ENCODE peak calls at places on chromosome 11, in eight cellular contexts. Q, L, B, P, O, U, T and M are unnamed samples. For H3K4me1 and H3K36me3, the result is how much of the 10 kb centered on the place peaks cover.

GRCh38 chr11:70480711-70481110 is 82.4 kb downstream of the CTTN start:
- DNase-seq in P (no peak), T (no peak), L (no peak), U (no peak), Q (no peak), B (peak), O (no peak), M (no peak)

GRCh38 chr11:69744435-69744834 is 30.7 kb downstream of the FGF4 start:
- DNase-seq in U (peak), O (no peak), L (no peak), P (peak), T (no peak), Q (no peak), B (no peak), M (no peak)

GRCh38 chr11:118135051-118135795 is 17.4 kb downstream of the SCN4B start:
- DNase-seq in Q (no peak), T (no peak), O (no peak), L (no peak), B (no peak), U (no peak), P (no peak), M (no peak)

GRCh38 chr11:75516886-75517285 is 8.9 kb downstream of the GDPD5 start:
- DNase-seq in B (no peak), T (no peak), U (no peak), Q (no peak), P (no peak), O (no peak), L (no peak), M (no peak)

GRCh38 chr11:128737704-128738103 is 43.8 kb downstream of the FLI1 start:
- DNase-seq in O (no peak), P (peak), Q (no peak), B (no peak), T (no peak), L (no peak), U (no peak), M (no peak)

GRCh38 chr11:68021167-68021787 is 9.2 kb upstream of the NDUFS8 start:
- DNase-seq in P (no peak), L (no peak), O (no peak), B (no peak), Q (no peak), U (no peak), T (peak), M (no peak)

GRCh38 chr11:118884613-118885274 is 1.1 kb downstream of the CXCR5 start:
- DNase-seq in O (no peak), P (no peak), L (no peak), B (peak), Q (no peak), U (no peak), T (no peak), M (no peak)

GRCh38 chr11:121473064-121473777 is 20.5 kb upstream of the SORL1-AS1 start:
- DNase-seq in O (no peak), U (peak), B (no peak), T (no peak), L (no peak), Q (no peak), P (peak), M (no peak)

GRCh38 chr11:68680541-68681231 is 3.7 kb upstream of the GAL start:
- DNase-seq in Q (no peak), L (no peak), O (no peak), U (no peak), T (no peak), P (no peak), B (no peak), M (no peak)

GRCh38 chr11:83836883-83837654 is 550.9 kb upstream of the CCDC90B start:
- DNase-seq in B (no peak), L (peak), P (peak), T (peak), Q (peak), O (no peak), U (peak), M (no peak)

GRCh38 chr11:46252373-46252914 is 25.0 kb upstream of the CREB3L1 start:
- DNase-seq in Q (no peak), O (no peak), P (peak), U (no peak), T (peak), B (no peak), L (no peak), M (no peak)

GRCh38 chr11:109644158-109644557 is 222.2 kb downstream of the C11orf87 start:
- DNase-seq in L (no peak), B (no peak), P (peak), T (peak), U (no peak), Q (peak), O (no peak), M (no peak)

GRCh38 chr11:118924591-118925585 is 838 bp downstream of the BCL9L start:
- DNase-seq in Q (peak), T (peak), O (no peak), U (peak), L (peak), P (peak), B (peak), M (no peak)

GRCh38 chr11:46363455-46363920 is 16.2 kb downstream of the DGKZ start:
- DNase-seq in Q (peak), O (peak), L (no peak), U (peak), P (no peak), T (no peak), B (peak), M (no peak)

GRCh38 chr11:40170076-40170475 is 1289.4 kb downstream of the LRRC4C start:
- DNase-seq in Q (no peak), B (no peak), L (no peak), P (no peak), T (no peak), O (no peak), U (no peak), M (no peak)

GRCh38 chr11:1226981-1227550 is 4.2 kb downstream of the MUC5B start:
- DNase-seq in T (peak), P (no peak), B (peak), U (peak), O (no peak), L (no peak), Q (no peak), M (peak)

GRCh38 chr11:33411751-33412150 is 154.6 kb downstream of the HIPK3 start:
- DNase-seq in U (no peak), Q (no peak), B (no peak), T (no peak), P (no peak), O (no peak), L (no peak), M (no peak)

GRCh38 chr11:125807909-125808308 is 20.0 kb downstream of the PATE3 start:
- DNase-seq in T (no peak), Q (no peak), O (no peak), P (peak), U (peak), B (no peak), L (no peak), M (no peak)

GRCh38 chr11:111530091-111530490 is 10.4 kb upstream of the LAYN start:
- DNase-seq in B (no peak), Q (no peak), O (no peak), P (peak), L (no peak), U (no peak), T (no peak), M (no peak)

GRCh38 chr11:64207247-64208085 is 945 bp downstream of the FERMT3 start:
- DNase-seq in O (peak), U (peak), B (peak), T (no peak), Q (peak), P (peak), L (peak), M (no peak)

GRCh38 chr11:32874144-32874543 is 18.5 kb upstream of the QSER1 start:
- DNase-seq in O (no peak), P (no peak), T (no peak), B (no peak), L (no peak), Q (no peak), U (no peak), M (no peak)

GRCh38 chr11:87712802-87713202 is 462.4 kb downstream of the RAB38 start:
- DNase-seq in O (no peak), U (no peak), L (no peak), Q (no peak), B (no peak), T (no peak), P (no peak), M (no peak)

GRCh38 chr11:100396281-100396680 is 290.8 kb upstream of the ARHGAP42 start:
- DNase-seq in L (no peak), T (no peak), U (no peak), B (no peak), P (no peak), Q (no peak), O (no peak), M (no peak)

DNA sequence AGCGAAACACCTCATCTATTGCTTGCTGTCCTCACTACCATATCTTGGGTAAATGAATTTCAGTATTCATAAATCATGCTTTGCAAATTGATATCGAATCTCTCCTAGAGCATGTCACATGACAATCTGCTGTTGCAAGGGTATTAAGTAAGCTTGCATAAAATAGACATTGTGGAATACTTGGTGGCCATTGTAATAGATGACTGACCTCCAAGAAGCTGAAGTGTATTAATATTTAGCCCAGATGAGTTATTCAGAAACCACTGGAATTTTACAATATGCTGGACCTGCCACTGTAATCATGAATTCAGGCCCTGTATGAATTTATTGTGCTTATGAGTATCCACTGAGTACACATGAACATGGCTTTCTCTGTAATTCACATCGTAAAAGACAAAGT is 289.7 kb upstream of the ARHGAP42 start:
- DNase-seq in T (no peak), B (no peak), U (no peak), Q (no peak), O (no peak), P (no peak), L (no peak), M (no peak)
- TF ChIP-seq CTCF in T (no peak), B (no peak), U (no peak), Q (no peak), O (no peak), P (no peak), L (no peak), M (no peak)

DNA sequence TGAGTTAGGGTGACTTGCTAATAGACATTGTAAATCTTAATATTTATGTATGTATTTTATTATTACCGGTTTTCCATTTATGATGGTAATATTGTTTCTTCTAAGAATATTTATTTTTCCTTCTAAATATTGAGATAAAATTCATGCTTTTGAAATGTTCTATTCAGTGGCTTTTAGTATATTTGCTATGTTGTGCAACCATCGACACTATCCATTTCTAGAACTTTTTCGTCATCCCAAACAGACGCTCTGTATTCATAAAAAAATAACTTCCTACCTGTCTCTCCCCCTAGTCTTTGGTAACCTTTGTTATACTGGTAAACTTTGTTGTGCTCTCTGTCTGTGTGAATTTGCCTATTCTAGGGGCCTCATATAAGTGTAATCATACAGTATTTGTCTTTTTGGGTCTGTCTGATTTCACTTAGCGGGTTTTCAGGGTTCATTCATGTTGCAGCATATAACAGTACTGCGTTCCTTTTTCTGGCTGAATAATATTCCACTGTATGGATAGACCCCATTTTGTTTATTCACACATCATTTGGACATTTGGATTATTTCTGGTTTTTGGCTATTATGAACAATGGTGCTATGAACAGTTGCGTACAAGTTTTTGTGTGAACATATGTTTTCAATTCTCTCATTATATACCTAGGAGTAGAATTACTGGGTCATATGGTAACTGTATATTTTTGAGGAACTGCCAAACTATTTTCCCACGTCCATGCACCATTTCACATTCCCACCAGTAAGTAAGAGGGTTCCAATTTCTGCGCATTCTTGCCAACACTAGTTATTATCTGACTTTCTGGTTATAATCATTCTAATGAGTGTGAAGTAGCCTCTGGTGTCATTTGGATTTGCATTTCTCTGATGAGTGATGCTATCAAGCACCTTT is 15.9 kb downstream of the NEAT1 start:
- DNase-seq in T (no peak), O (no peak), Q (no peak), B (no peak), L (no peak), P (no peak), U (peak), M (no peak)
- H3K4me1 ChIP-seq in T (half or more), O (half or more), Q (half or more), B (half or more), L (under half), P (under half), U (under half), M (under half)

DNA sequence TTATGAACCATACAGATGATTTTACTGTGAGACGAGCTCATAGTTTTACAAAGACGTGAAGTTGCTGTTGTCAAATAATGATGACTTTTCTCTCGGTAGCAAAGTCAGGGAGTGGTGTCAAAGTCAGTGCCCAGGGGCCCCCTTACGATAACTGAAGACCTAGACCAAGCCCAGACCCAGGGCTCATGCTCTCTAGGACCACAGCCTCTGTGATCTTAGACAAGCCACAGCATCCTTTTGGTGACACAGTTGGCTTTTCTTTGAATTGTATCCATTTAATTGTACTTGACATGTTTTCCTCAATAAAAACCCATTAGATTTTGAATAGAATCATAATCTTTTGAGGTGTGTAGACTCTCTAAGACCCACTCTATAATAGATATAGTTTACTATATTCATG is 17.9 kb upstream of the POGLUT3 start:
- DNase-seq in L (no peak), B (no peak), T (no peak), O (no peak), P (no peak), U (no peak), Q (no peak), M (no peak)
- H3K36me3 ChIP-seq in L (under half), B (under half), T (under half), O (under half), P (under half), U (under half), Q (under half), M (under half)

GRCh38 chr11:65793625-65794400 is 7.0 kb downstream of the OVOL1 start:
- DNase-seq in Q (no peak), O (no peak), U (no peak), L (no peak), P (no peak), T (peak), B (no peak), M (no peak)
- TF ChIP-seq CTCF in Q (no peak), O (no peak), U (no peak), L (no peak), P (no peak), T (no peak), B (no peak), M (no peak)

DNA sequence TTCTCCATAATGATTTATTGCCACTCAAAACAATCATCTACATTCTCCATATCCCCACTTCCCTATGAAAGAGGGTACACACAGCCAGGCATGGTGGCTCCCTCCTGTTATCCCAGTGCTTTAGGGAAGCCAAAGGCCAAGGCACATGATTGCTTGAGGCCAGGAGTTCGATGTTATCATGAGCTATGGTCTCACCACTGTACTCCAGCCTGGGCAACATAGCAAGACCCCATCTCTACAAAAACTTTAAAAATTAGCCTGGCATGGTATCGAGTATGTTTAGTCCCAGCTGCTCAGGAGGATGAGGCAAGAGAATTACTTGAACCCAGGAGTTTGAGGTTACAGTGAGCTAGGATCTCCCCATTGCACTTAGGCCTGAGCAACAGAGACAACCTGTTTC is 6.0 kb downstream of the HPS5 start:
- DNase-seq in Q (no peak), T (no peak), P (no peak), U (no peak), B (no peak), L (no peak), O (no peak), M (no peak)
- H3K4me1 ChIP-seq in Q (under half), T (under half), P (under half), U (under half), B (under half), L (under half), O (under half), M (under half)

DNA sequence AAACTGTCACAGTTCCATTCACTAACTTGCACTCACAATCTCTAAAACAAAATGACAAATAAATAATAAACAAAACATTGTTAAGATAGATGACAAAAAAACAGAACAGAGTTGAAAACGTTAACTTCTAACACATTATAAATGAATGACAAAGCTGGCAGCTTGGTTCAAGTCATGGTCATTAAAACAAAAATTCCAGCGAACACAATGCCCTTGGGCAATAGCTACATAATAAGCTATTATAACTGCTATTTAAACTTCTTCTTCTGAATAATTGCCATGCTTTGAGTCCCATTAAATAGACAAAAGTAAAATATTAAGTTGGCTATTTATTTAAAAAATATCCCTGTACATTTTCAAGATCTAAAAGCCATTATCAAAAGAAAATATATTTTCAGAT is 54.7 kb downstream of the PICALM start:
- DNase-seq in U (no peak), B (no peak), Q (no peak), T (no peak), P (no peak), L (no peak), O (no peak), M (no peak)
- H3K36me3 ChIP-seq in U (under half), B (half or more), Q (under half), T (under half), P (under half), L (under half), O (half or more), M (half or more)

DNA sequence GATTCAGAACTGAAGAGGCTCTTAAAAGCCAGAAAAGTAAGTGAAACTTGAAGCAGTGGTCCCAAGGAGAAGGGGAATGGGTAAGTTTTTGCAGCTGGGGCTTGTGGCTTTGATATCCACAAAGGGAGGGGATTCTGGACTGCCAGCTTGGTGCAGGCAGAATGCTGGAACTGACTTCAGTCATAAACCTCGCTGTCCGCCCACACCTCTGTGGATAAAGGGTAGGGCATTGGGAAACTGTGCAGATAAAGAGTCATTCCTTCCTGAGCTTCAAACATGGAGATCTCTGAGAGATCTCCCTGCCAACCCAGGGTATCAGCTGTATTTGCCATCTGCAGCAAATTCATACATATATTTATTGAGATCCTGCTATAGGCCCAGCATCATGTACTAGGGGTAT is 124.3 kb upstream of the OR9Q1 start:
- DNase-seq in L (no peak), T (no peak), P (no peak), B (no peak), O (no peak), Q (no peak), U (no peak), M (no peak)
- TF ChIP-seq CTCF in L (no peak), T (no peak), P (no peak), B (no peak), O (no peak), Q (no peak), U (no peak), M (no peak)

DNA sequence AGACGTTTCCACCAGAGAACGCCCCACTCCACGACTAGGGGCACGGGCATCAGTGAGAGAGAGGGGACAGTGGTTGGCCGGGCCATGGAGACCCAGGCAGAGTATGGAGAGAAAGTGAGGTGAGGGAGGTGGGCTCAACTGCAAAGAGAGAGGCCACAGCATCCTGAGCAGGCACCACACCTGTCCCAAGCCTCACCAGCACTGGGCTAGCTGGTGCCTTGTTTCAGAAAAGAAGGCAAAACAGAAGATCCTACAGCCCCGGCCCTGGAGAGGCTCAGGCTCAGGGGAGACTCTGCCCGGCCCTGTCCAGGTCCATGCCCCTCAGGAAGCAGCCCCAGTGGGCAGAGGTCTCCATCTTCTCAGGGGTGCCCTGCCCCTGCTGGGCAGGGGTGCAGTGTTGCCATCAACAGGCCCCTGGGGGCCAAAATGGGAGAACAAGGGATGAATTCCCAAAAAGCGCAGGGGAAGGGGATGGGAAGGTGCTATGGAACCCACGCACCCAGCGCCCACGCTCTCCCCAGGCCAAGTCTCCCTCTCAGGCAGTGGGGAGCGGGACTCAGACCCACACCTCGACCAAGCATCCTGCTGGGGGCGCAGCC is 6.0 kb downstream of the TSPAN32 start:
- DNase-seq in O (no peak), B (no peak), T (no peak), U (no peak), Q (no peak), L (no peak), P (no peak), M (peak)
- H3K4me1 ChIP-seq in O (half or more), B (under half), T (under half), U (under half), Q (under half), L (under half), P (under half), M (under half)

DNA sequence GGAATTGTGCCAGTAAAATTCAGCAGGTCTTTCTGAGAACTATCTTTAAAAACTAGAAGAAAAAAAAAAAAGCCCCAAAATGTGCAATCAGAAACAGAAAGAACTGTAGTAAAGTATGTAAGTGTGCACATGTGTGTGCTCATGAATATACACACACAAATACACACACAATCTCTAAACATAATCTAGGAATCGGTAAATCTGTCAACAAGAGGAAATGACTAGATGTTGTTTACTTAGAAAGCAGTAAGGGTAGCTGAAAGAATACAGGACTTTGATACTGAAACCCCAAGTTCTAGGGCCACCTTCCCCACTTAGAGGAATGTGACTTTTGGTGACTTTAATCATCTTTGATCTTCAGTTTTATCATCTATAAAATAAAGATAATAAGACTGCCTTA is 13.2 kb downstream of the UEVLD start:
- DNase-seq in L (no peak), U (no peak), Q (no peak), T (no peak), P (no peak), O (no peak), B (no peak), M (no peak)
- H3K36me3 ChIP-seq in L (under half), U (under half), Q (under half), T (under half), P (under half), O (under half), B (half or more), M (half or more)